ENCODE peak calls at places on chromosomes 4 and X, in nine cellular contexts. D, Z, R, Q, X, T, W, P and A are unnamed samples.

GRCh38 chrX:71653344-71653743 is 14.0 kb upstream of the LOC101059915 start:
- DNase-seq in W (no peak), Q (no peak), Z (no peak), T (no peak), X (no peak), R (no peak), P (no peak), D (no peak), A (no peak)

GRCh38 chr4:1177274-1178141 is 5.1 kb upstream of the SPON2 start:
- DNase-seq in P (no peak), D (no peak), X (peak), T (peak), W (peak), R (peak), Q (peak), Z (no peak), A (no peak)

GRCh38 chr4:123526511-123526910 is 129.9 kb downstream of the SPRY1 start:
- DNase-seq in W (no peak), P (no peak), Q (no peak), R (no peak), X (no peak), D (no peak), Z (no peak), T (no peak), A (no peak)

GRCh38 chr4:133869486-133869885 is 332.1 kb downstream of the PABPC4L start:
- DNase-seq in X (no peak), D (peak), T (no peak), R (no peak), Z (no peak), W (no peak), P (no peak), Q (no peak), A (peak)

GRCh38 chrX:153334654-153335295 is 822 bp downstream of the ZNF275 start:
- DNase-seq in X (no peak), W (no peak), Z (no peak), D (no peak), Q (no peak), R (no peak), P (no peak), T (no peak), A (no peak)

GRCh38 chr4:174681723-174682300 is 147.2 kb downstream of the GLRA3 start:
- DNase-seq in R (peak), W (no peak), X (no peak), P (no peak), Z (no peak), Q (no peak), D (peak), T (no peak), A (peak)

GRCh38 chr4:30828290-30828926 is 108.2 kb downstream of the PCDH7 start:
- DNase-seq in P (no peak), D (no peak), W (no peak), Q (no peak), T (no peak), Z (no peak), X (no peak), R (no peak), A (peak)

GRCh38 chr4:70570796-70571195 is 21.3 kb upstream of the AMBN start:
- DNase-seq in W (no peak), T (no peak), Z (no peak), R (no peak), D (no peak), P (no peak), X (no peak), Q (no peak), A (no peak)

GRCh38 chr4:112002301-112002700 is 143.0 kb upstream of the FAM241A start:
- DNase-seq in P (peak), R (no peak), Q (no peak), X (no peak), W (no peak), Z (no peak), T (no peak), D (no peak), A (no peak)

GRCh38 chr4:22744478-22745062 is 51.8 kb downstream of the GBA3 start:
- DNase-seq in R (no peak), X (no peak), W (no peak), Q (no peak), P (no peak), D (no peak), T (no peak), Z (no peak), A (no peak)

GRCh38 chr4:26870576-26871260 is 10.1 kb downstream of the STIM2 start:
- DNase-seq in D (no peak), Q (no peak), T (no peak), W (no peak), P (no peak), X (no peak), Z (no peak), R (no peak), A (no peak)

GRCh38 chr4:159545556-159545955 is 442.7 kb downstream of the RAPGEF2 start:
- DNase-seq in Z (no peak), P (no peak), R (no peak), T (no peak), D (no peak), Q (no peak), X (no peak), W (no peak), A (no peak)

GRCh38 chrX:53438174-53438831 is 4.1 kb upstream of the HSD17B10 start:
- DNase-seq in W (no peak), R (no peak), X (no peak), P (no peak), D (no peak), Z (no peak), Q (no peak), T (no peak), A (no peak)

GRCh38 chr4:26763063-26763462 is 97.6 kb upstream of the STIM2 start:
- DNase-seq in T (no peak), X (no peak), R (no peak), Q (no peak), W (no peak), D (no peak), Z (no peak), P (no peak), A (no peak)

GRCh38 chr4:150323551-150324325 is 245.5 kb downstream of the DCLK2 start:
- DNase-seq in W (no peak), X (no peak), Q (no peak), Z (no peak), D (peak), P (no peak), R (no peak), T (no peak), A (peak)

GRCh38 chr4:183422962-183423653 is 21.3 kb upstream of the CDKN2AIP start:
- DNase-seq in Q (no peak), Z (no peak), P (peak), X (no peak), T (no peak), R (peak), D (peak), W (no peak), A (peak)

GRCh38 chr4:137156054-137156453 is 376.2 kb downstream of the PCDH18 start:
- DNase-seq in Z (no peak), T (no peak), X (no peak), W (no peak), Q (no peak), P (no peak), D (peak), R (peak), A (peak)

GRCh38 chr4:138967313-138967712 is 48.3 kb upstream of the NOCT start:
- DNase-seq in W (no peak), X (no peak), P (no peak), D (peak), T (no peak), Z (no peak), R (peak), Q (no peak), A (peak)

DNA sequence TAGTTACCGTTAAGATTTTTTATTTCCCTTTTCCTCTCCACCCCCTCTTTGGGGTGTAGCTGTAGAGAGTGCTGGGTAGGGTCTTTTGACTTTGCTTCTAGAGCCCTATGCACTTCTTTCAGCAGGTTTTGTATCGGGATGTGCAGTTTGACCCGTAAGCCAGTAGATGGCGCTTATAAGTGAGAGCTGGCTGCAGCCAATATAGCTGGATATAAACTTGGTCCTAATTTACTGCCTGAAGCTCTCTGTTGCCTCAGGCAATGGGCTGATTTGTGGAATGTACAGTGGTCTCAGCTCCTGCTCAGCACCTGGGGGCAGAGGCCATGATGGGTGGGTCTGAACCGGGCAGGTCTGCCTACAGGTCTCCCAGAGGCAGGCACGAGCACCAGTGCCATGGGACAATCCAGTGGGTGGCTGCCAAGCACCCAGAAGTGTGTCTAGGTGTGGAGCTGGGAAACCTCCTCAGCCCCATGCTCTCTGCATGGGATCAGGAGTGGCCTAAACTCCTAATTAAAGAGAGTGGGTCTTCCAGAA is 146.5 kb downstream of the SPANXN1 start:
- DNase-seq in Q (no peak), R (no peak), D (no peak), P (peak), X (no peak), Z (no peak), T (no peak), W (no peak), A (no peak)
- TF ChIP-seq CTCF in Q (peak), R (peak), D (no peak), P (peak), X (no peak), Z (no peak), T (no peak), W (no peak), A (no peak)

GRCh38 chr4:119297795-119298194 is 24.1 kb downstream of the FABP2 start:
- DNase-seq in X (no peak), T (no peak), Z (no peak), D (no peak), P (no peak), W (no peak), R (no peak), Q (no peak), A (no peak)

GRCh38 chr4:119300072-119300387 is 21.9 kb downstream of the FABP2 start:
- DNase-seq in Z (no peak), D (peak), R (peak), P (no peak), Q (peak), X (peak), W (peak), T (peak), A (peak)

GRCh38 chr4:119299221-119300071 is 22.5 kb downstream of the FABP2 start:
- DNase-seq in R (peak), P (peak), Q (no peak), Z (no peak), D (peak), T (no peak), X (no peak), W (no peak), A (peak)

GRCh38 chr4:119302073-119302832 is 19.7 kb downstream of the FABP2 start:
- DNase-seq in D (no peak), W (no peak), T (no peak), Q (no peak), X (no peak), P (no peak), Z (no peak), R (no peak), A (no peak)

DNA sequence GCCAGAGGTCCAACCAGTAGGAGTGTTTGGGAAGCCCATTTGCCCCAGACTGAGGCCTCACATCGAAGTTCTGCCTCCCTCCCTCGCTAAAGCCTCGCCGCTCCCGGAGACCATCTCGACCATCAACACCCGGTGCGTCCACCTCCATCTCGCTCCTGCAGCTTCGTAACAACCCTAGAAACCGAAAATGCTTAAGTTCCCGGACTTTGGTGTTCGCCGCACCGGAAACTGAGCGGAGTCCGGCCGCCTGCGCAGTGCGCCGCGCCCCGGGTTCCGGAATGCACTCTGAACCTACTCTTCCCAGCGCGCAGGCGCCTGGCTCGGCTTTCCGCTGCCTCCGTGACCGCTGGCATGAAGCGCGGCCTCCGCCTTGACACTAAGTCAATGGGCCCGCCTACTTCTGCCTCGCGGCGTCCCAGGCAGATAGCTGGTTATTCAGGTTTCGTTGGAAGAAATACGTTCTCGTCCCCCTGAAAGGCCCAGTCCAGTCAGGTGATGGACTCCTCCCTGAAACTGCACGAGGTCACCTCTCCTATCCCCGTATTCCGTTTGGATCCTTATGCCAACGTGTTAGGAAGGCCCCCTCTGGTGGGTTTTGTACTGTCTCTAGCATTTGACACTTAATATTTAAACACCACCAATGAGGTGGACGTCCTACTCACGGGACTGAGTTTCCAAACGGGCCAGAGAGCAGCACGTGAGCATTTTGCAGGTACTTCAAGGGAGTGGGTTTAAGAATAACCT is 21.4 kb downstream of the FABP2 start:
- DNase-seq in D (peak), P (peak), X (peak), T (peak), Z (peak), W (peak), R (peak), Q (peak), A (peak)
- TF ChIP-seq CTCF in D (no peak), P (peak), X (peak), T (no peak), Z (no peak), W (no peak), R (no peak), Q (no peak), A (peak)

GRCh38 chrX:142978130-142978684 is 47.5 kb upstream of the SPANXN4 start:
- DNase-seq in W (no peak), Z (no peak), P (no peak), T (no peak), Q (no peak), R (no peak), D (no peak), X (no peak), A (no peak)
- TF ChIP-seq CTCF in W (no peak), Z (no peak), P (no peak), T (no peak), Q (no peak), R (no peak), D (no peak), X (no peak), A (no peak)

DNA sequence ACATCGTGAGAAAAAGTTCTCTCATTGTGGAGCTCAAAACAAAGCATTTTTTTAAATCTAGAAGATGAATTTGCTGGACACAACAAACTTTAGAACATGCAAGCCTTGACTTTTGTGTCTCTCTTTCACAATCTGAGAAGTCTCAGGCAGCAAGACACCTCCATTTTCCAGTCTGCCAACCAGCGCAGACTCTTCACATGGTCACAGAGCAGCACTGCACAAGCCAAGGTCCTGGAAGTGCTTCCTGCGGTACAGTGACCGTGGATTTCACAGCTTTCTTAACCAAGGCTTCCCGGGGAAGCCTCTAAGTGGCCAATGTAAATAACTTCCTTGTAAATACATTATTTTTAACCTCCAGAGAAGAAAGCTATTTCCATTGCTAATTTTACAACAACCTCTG is 31.3 kb downstream of the ZNF827 start:
- DNase-seq in T (no peak), W (no peak), R (no peak), Z (no peak), D (no peak), P (no peak), Q (no peak), X (peak), A (no peak)
- TF ChIP-seq CTCF in T (no peak), W (no peak), R (no peak), Z (no peak), D (no peak), P (no peak), Q (no peak), X (no peak), A (no peak)

GRCh38 chr4:39697740-39698423 is at the start of gene UBE2K:
- DNase-seq in R (peak), D (peak), W (peak), X (peak), P (peak), T (peak), Z (peak), Q (peak), A (peak)
- TF ChIP-seq CTCF in R (no peak), D (no peak), W (peak), X (no peak), P (no peak), T (no peak), Z (no peak), Q (no peak), A (no peak)

DNA sequence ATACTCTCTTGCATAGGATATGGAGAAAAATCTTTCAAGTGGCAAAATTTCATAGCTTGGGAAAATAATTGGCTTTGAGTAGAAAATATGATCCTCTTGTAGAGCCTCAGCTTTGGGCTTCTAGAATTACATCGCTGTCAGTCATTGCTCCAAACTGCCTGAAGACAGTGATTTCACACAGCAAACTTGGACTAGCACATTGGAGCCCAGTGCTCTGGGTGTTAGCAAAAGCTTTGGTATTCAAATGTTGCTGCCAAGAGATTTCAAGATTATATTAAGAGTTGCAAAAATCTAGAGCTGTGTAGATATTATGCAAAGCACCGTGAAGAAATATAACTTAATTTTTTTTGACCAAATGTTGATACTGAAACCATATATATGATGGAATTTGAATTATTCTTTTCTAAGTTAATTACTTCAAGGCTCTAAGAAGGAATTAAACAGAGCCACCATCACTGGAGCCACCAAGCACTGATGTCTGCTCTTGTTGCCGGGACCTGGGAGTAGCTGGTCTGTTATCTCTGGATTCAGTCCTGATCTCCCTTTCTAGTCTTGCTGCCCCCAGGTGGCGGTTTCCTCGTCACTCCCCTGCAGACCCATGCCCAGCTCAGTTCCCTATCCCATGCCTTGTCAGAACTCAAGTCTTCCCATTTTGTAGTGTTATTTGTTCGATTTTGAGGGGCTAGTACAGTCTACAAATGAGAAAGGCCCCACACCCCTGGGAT is 260.7 kb upstream of the SFRP2 start:
- DNase-seq in R (peak), Z (no peak), D (peak), P (peak), T (no peak), X (peak), W (no peak), Q (no peak), A (peak)
- TF ChIP-seq CTCF in R (peak), Z (no peak), D (no peak), P (peak), T (no peak), X (no peak), W (no peak), Q (no peak), A (no peak)

DNA sequence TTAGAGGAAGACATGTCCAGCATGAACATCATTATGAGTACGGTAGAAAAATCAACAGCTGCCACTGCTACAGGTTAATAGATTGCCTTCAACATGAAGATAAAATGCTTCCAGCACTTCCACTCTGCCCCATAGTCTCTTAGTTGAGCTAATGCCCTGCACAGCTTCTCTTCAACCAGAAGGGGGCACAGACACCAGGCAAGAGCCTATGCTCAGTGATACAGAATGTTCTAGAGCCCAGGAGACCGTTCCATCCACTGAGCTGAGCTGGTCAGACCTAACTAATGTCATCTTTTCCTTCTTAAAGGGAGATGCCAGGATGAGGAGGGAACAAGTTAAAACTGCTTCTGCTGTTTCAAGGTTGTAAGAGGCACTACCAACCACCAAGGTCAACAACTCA is 42.2 kb downstream of the SMIM10L2A start:
- DNase-seq in D (peak), W (no peak), P (no peak), X (no peak), T (no peak), Z (no peak), R (peak), Q (no peak), A (peak)
- TF ChIP-seq CTCF in D (no peak), W (peak), P (peak), X (no peak), T (no peak), Z (no peak), R (peak), Q (no peak), A (peak)

GRCh38 chrX:318739-319578 is at the start of gene GTPBP6:
- DNase-seq in R (peak), W (peak), P (peak), T (peak), Z (peak), X (peak), D (peak), Q (peak), A (peak)
- TF ChIP-seq CTCF in R (no peak), W (peak), P (peak), T (peak), Z (no peak), X (peak), D (peak), Q (no peak), A (no peak)

GRCh38 chr4:64911846-64912245 is 502.6 kb upstream of the TECRL start:
- DNase-seq in R (no peak), Q (no peak), D (no peak), T (no peak), P (peak), W (no peak), Z (no peak), X (no peak), A (no peak)
- TF ChIP-seq CTCF in R (no peak), Q (no peak), D (no peak), T (no peak), P (peak), W (no peak), Z (no peak), X (no peak), A (no peak)